ENCODE peak calls at places on chromosomes 16 and 17, in seven cellular contexts. N is ovary, V is body of pancreas, D is uterus, L is sigmoid colon, P is A549, Q is IMR-90. J is an unnamed sample.

GRCh38 chr17:38459556-38459955 is 31.3 kb downstream of the ARHGAP23 start:
- DNase-seq in N (no peak), V (no peak), D (no peak), L (no peak), P (no peak), Q (no peak), J (no peak)

GRCh38 chr16:12002447-12003006 is 26.0 kb downstream of the SNX29 start:
- DNase-seq in N (peak; percentile 25), V (no peak), D (peak; percentile 15), L (no peak), P (no peak), Q (peak; percentile 75), J (no peak)

GRCh38 chr16:84246679-84247077 is 6.9 kb upstream of the KCNG4 start:
- DNase-seq in N (no peak), V (no peak), D (no peak), L (no peak), P (no peak), Q (no peak), J (no peak)

GRCh38 chr17:4340914-4341615 is 25.4 kb downstream of the UBE2G1 start:
- DNase-seq in N (no peak), V (no peak), D (no peak), L (no peak), P (no peak), Q (peak; percentile 55), J (no peak)

GRCh38 chr17:37368577-37368976 is 7.2 kb upstream of the C17orf78 start:
- DNase-seq in N (no peak), V (no peak), D (no peak), L (no peak), P (no peak), Q (peak; percentile 38), J (no peak)

GRCh38 chr17:69478916-69479315 is 64.4 kb downstream of the MAP2K6 start:
- DNase-seq in N (no peak), V (no peak), D (no peak), L (no peak), P (no peak), Q (no peak), J (no peak)

GRCh38 chr17:42107597-42108576 is 4.6 kb downstream of the DHX58 start:
- DNase-seq in N (no peak), V (peak; percentile 79), D (peak; percentile 66), L (peak; percentile 84), P (peak; percentile 76), Q (peak; percentile 32), J (peak; percentile 62)

GRCh38 chr17:40538019-40538935 is 27.0 kb downstream of the CCR7 start:
- DNase-seq in N (no peak), V (peak; percentile 85), D (no peak), L (peak; percentile 70), P (no peak), Q (peak; percentile 43), J (no peak)

GRCh38 chr17:48429638-48430586 is at the start of gene SKAP1:
- DNase-seq in N (no peak), V (peak; percentile 28), D (no peak), L (no peak), P (no peak), Q (no peak), J (no peak)

GRCh38 chr16:52921104-52921503 is 131.6 kb downstream of the CHD9NB start:
- DNase-seq in N (no peak), V (no peak), D (no peak), L (no peak), P (no peak), Q (no peak), J (no peak)

GRCh38 chr17:39357978-39358377 is 43.4 kb downstream of the FBXL20 start:
- DNase-seq in N (no peak), V (no peak), D (no peak), L (no peak), P (peak; percentile 23), Q (no peak), J (no peak)

GRCh38 chr16:46949216-46949892 is 24.1 kb downstream of the DNAJA2 start:
- DNase-seq in N (no peak), V (no peak), D (no peak), L (no peak), P (no peak), Q (no peak), J (peak; percentile 54)

GRCh38 chr16:35184356-35184870 is 1725.0 kb downstream of the TP53TG3F start:
- DNase-seq in N (no peak), V (no peak), D (no peak), L (no peak), P (no peak), Q (no peak), J (no peak)

GRCh38 chr17:68460096-68460495 is 2.8 kb upstream of the WIPI1 start:
- DNase-seq in N (no peak), V (no peak), D (no peak), L (no peak), P (no peak), Q (no peak), J (no peak)

GRCh38 chr17:79947351-79948031 is 88.2 kb downstream of the TBC1D16 start:
- DNase-seq in N (no peak), V (no peak), D (no peak), L (peak; percentile 58), P (no peak), Q (peak; percentile 10), J (no peak)

DNA sequence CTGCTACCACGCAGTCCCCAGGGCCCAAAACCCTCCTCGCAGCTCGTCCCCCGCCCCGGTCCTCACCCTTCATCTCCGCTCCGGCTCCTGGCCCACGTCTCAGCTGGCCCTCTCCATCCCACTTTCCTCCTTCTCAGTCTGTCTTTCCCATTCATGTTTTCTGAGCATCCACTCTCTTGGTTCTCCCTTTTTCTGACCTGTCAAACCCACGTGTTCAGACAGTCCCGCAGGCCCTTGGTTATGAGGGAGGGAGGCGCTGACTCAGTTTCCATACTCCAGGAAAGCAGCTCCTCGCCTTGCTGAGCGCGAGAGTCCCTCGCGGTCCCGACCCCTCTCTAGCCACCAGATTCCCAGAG is 392 bp upstream of the HID1 start:
- DNase-seq in N (no peak), V (no peak), D (no peak), L (no peak), P (no peak), Q (no peak), J (no peak)
- H3K4me3 ChIP-seq in N (peak overlapping the region; percentile 44), V (no peak overlapping the region), D (peak overlapping the region; percentile 32), L (peak overlapping the region; percentile 51), P (peak overlapping the region; percentile 71), Q (peak overlapping the region; percentile 18), J (no peak overlapping the region)

GRCh38 chr17:76735586-76736348 is 1.4 kb downstream of the SRSF2 start:
- DNase-seq in N (no peak), V (no peak), D (no peak), L (no peak), P (no peak), Q (no peak), J (no peak)

GRCh38 chr17:76737082-76737675 is at the start of gene SRSF2:
- DNase-seq in N (peak; percentile 98), V (peak; percentile 98), D (peak; percentile 98), L (peak; percentile 99), P (peak; percentile 99), Q (peak; percentile 97), J (peak; percentile 100)

GRCh38 chr17:76736349-76737081 is 616 bp downstream of the SRSF2 start:
- DNase-seq in N (peak; percentile 73), V (peak; percentile 83), D (peak; percentile 66), L (peak; percentile 91), P (peak; percentile 62), Q (peak; percentile 60), J (peak; percentile 95)

GRCh38 chr17:76738468-76738850 is 540 bp downstream of the MFSD11 start:
- DNase-seq in N (no peak), V (no peak), D (no peak), L (peak; percentile 33), P (no peak), Q (no peak), J (no peak)

GRCh38 chr17:76737676-76738467 is at the start of gene MFSD11:
- DNase-seq in N (peak; percentile 93), V (peak; percentile 91), D (peak; percentile 89), L (peak; percentile 96), P (peak; percentile 93), Q (peak; percentile 94), J (peak; percentile 87)
- TF ChIP-seq POLR2A in N (peak; percentile 48), V (no peak), D (peak; percentile 49), L (peak; percentile 23), P (peak; percentile 49), Q (peak; percentile 74), J (no peak)

DNA sequence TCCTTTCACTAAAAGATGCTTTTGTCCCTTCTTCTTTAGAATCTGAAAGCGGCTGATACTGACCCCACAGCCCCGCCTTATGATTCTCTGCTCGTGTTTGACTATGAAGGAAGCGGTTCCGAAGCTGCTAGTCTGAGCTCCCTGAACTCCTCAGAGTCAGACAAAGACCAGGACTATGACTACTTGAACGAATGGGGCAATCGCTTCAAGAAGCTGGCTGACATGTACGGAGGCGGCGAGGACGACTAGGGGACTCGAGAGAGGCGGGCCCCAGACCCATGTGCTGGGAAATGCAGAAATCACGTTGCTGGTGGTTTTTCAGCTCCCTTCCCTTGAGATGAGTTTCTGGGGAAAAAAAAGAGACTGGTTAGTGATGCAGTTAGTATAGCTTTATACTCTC is 10.1 kb upstream of the TANGO6 start:
- DNase-seq in N (no peak), V (no peak), D (no peak), L (no peak), P (no peak), Q (no peak), J (peak; percentile 79)
- H3K4me3 ChIP-seq in N (no peak overlapping the region), V (no peak overlapping the region), D (no peak overlapping the region), L (no peak overlapping the region), P (no peak overlapping the region), Q (no peak overlapping the region), J (no peak overlapping the region)

GRCh38 chr17:30477083-30477757 is at the start of gene GOSR1:
- DNase-seq in N (peak; percentile 88), V (peak; percentile 96), D (peak; percentile 93), L (peak; percentile 97), P (peak; percentile 98), Q (peak; percentile 95), J (peak; percentile 98)
- TF ChIP-seq POLR2A in N (no peak), V (peak; percentile 96), D (peak; percentile 40), L (no peak), P (peak; percentile 94), Q (peak; percentile 95), J (no peak)

GRCh38 chr17:15377200-15377599 is 35.8 kb upstream of the TEKT3 start:
- DNase-seq in N (no peak), V (no peak), D (peak; percentile 34), L (no peak), P (no peak), Q (peak; percentile 80), J (no peak)
- H3K4me3 ChIP-seq in N (no peak overlapping the region), V (no peak overlapping the region), D (no peak overlapping the region), L (no peak overlapping the region), P (no peak overlapping the region), Q (no peak overlapping the region), J (no peak overlapping the region)

DNA sequence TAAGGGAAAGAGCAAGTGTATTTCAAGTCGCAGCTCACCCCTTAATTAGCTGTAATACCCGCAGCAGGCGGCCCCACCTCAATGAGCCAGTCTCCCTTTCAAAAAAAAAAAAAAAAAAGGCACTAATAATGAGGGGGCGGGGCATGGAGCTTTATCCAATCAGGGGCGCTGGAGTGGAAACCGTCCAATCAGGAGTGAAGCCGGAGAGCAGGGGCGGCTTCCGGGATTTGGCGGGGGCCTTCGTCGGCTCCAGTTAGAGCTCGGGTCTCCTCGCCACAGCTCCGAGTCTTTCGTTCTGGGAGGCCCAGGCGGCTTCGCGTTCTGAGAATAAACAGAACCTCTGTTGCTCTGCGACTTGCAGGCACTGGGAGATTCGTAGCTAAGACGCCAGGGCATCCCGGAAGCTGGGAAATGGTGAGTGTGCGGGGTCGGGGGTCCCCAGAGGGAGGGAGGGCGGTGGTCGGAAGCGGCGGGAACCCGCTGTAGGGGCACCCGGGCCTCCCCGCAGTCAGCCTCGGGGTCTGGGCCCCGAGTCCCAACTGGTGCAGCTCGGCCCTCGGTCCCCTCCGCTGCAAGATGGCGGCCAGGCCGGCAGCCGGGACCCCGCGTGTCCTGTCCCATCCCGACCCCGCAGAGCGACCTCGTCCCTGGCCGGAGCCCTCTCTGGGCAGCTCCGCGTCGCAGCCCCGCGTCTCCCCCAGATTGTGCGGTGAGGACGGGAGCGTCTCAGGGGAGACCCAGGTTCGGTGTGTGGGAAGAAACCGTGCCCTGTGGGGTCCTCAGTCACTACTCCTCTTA is at the start of gene ZNF267:
- DNase-seq in N (peak; percentile 96), V (peak; percentile 98), D (peak; percentile 98), L (peak; percentile 98), P (peak; percentile 88), Q (peak; percentile 86), J (peak; percentile 96)
- TF ChIP-seq POLR2A in N (peak; percentile 54), V (peak; percentile 93), D (peak; percentile 69), L (peak; percentile 84), P (peak; percentile 71), Q (peak; percentile 95), J (no peak)